ENCODE peak calls at places on chromosomes 3 and 15, in five cellular contexts. S, A, J, T and Z are unnamed samples.

GRCh38 chr3:143763568-143764162 is 84.6 kb downstream of the SLC9A9 start:
- DNase-seq in A (no peak), J (no peak), T (no peak), S (no peak), Z (no peak)

GRCh38 chr3:74027121-74027520 is 402.4 kb upstream of the PDZRN3 start:
- DNase-seq in S (no peak), A (no peak), T (peak; percentile 95), J (no peak), Z (no peak)

GRCh38 chr3:134864644-134865043 is 69.6 kb downstream of the EPHB1 start:
- DNase-seq in A (no peak), T (peak; percentile 35), J (peak; percentile 75), S (no peak), Z (no peak)

GRCh38 chr15:57316451-57316850 is 59.9 kb upstream of the CGNL1 start:
- DNase-seq in J (no peak), T (no peak), S (no peak), A (no peak), Z (no peak)

GRCh38 chr15:97566957-97567356 is 393.5 kb upstream of the ARRDC4 start:
- DNase-seq in A (no peak), S (no peak), J (no peak), T (no peak), Z (no peak)

GRCh38 chr15:57922780-57923179 is 142.7 kb downstream of the ALDH1A2 start:
- DNase-seq in S (no peak), A (no peak), J (no peak), T (no peak), Z (peak; percentile 78)

GRCh38 chr3:30476373-30477082 is 129.9 kb upstream of the TGFBR2 start:
- DNase-seq in A (no peak), S (no peak), T (no peak), J (no peak), Z (no peak)

GRCh38 chr15:36601952-36602351 is 22.5 kb downstream of the CDIN1 start:
- DNase-seq in J (no peak), T (no peak), S (no peak), A (no peak), Z (no peak)

GRCh38 chr3:129058441-129059194 is 2.0 kb upstream of the GP9 start:
- DNase-seq in T (no peak), J (no peak), S (no peak), A (no peak), Z (peak; percentile 69)

GRCh38 chr3:12878026-12878636 is 36.8 kb upstream of the RPL32 start:
- DNase-seq in S (no peak), J (no peak), A (no peak), T (no peak), Z (no peak)

GRCh38 chr3:169699536-169700050 is 36.1 kb upstream of the MECOM start:
- DNase-seq in A (no peak), T (no peak), S (no peak), J (no peak), Z (no peak)

GRCh38 chr15:60006203-60006782 is 2.2 kb downstream of the FOXB1 start:
- DNase-seq in A (peak; percentile 84), S (peak; percentile 62), T (peak; percentile 86), J (no peak), Z (peak; percentile 36)

GRCh38 chr15:54660356-54660755 is 536.4 kb downstream of the RSL24D1 start:
- DNase-seq in J (no peak), A (no peak), S (no peak), T (no peak), Z (no peak)

GRCh38 chr3:9710174-9710739 is 6.6 kb downstream of the CPNE9 start:
- DNase-seq in J (no peak), A (no peak), T (no peak), S (no peak), Z (no peak)

GRCh38 chr3:128317101-128317697 is 149.5 kb downstream of the DNAJB8 start:
- DNase-seq in A (no peak), J (peak; percentile 39), S (no peak), T (peak; percentile 46), Z (peak; percentile 14)

GRCh38 chr3:139577899-139578298 is 38.4 kb upstream of the RBP1 start:
- DNase-seq in S (no peak), J (no peak), T (peak; percentile 61), A (no peak), Z (no peak)

GRCh38 chr3:17945018-17945798 is 202.8 kb upstream of the TBC1D5 start:
- DNase-seq in T (no peak), S (no peak), A (no peak), J (no peak), Z (no peak)

GRCh38 chr3:130894130-130894872 is 417 bp downstream of the ATP2C1 start:
- DNase-seq in T (peak; percentile 67), A (peak; percentile 23), S (peak; percentile 50), J (no peak), Z (peak; percentile 56)

GRCh38 chr3:148757238-148757930 is 59.7 kb downstream of the AGTR1 start:
- DNase-seq in A (no peak), T (no peak), S (no peak), J (no peak), Z (no peak)

GRCh38 chr3:76044601-76045600 is 259.6 kb upstream of the ZNF717 start:
- DNase-seq in J (no peak), S (peak; percentile 13), A (no peak), T (no peak), Z (peak; percentile 20)

GRCh38 chr3:65730449-65730848 is 308.3 kb downstream of the MAGI1 start:
- DNase-seq in J (no peak), S (no peak), A (no peak), T (no peak), Z (no peak)

GRCh38 chr15:68709826-68710225 is 110.9 kb downstream of the ANP32A start:
- DNase-seq in A (no peak), J (no peak), T (no peak), S (no peak), Z (no peak)

GRCh38 chr3:45704544-45704943 is 15.3 kb downstream of the SACM1L start:
- DNase-seq in S (no peak), T (no peak), A (no peak), J (no peak), Z (no peak)

GRCh38 chr3:46361408-46362283 is 7.7 kb downstream of the CCR2 start:
- DNase-seq in S (no peak), T (peak; percentile 85), A (no peak), J (no peak), Z (no peak)

GRCh38 chr3:9978664-9979349 is 7.8 kb downstream of the EMC3 start:
- DNase-seq in J (no peak), S (no peak), A (no peak), T (no peak), Z (no peak)

GRCh38 chr3:31094048-31094447 is 199.6 kb upstream of the GADL1 start:
- DNase-seq in A (no peak), T (no peak), J (no peak), S (no peak), Z (no peak)

GRCh38 chr3:17500618-17501017 is 241.8 kb downstream of the TBC1D5 start:
- DNase-seq in S (no peak), A (no peak), T (no peak), J (no peak), Z (no peak)

GRCh38 chr3:88133711-88134263 is 16.0 kb upstream of the C3orf38 start:
- DNase-seq in S (no peak), A (no peak), J (no peak), T (no peak), Z (no peak)

GRCh38 chr3:79329154-79329553 is 438.6 kb downstream of the ROBO1 start:
- DNase-seq in T (no peak), A (no peak), S (no peak), J (no peak), Z (no peak)

GRCh38 chr15:57625703-57626448 is 34.2 kb downstream of the MYZAP start:
- DNase-seq in T (no peak), S (no peak), J (no peak), A (no peak), Z (no peak)

GRCh38 chr15:42134617-42135243 is 21.7 kb downstream of the PLA2G4F start:
- DNase-seq in S (no peak), A (no peak), J (no peak), T (peak; percentile 22), Z (peak; percentile 17)

GRCh38 chr3:49500408-49501257 is 30.6 kb downstream of the DAG1 start:
- DNase-seq in S (no peak), T (no peak), J (no peak), A (no peak), Z (peak; percentile 63)